ENCODE peak calls at places on chromosomes 2 and 18, in seven cellular contexts. P is dermis blood vessel endothelial cell, V is adipocyte, B is EL, N is brain microvascular endothelial cell, Z is KBM-7, W is NCI-H774. S is an unnamed sample.

GRCh38 chr2:11019614-11020013 is 107.9 kb downstream of the KCNF1 start:
- DNase-seq in B (no peak), Z (no peak), P (no peak), V (no peak), W (no peak), N (no peak), S (no peak)

GRCh38 chr2:23651187-23651983 is 266.4 kb downstream of the KLHL29 start:
- DNase-seq in P (peak), B (peak), W (no peak), N (peak), Z (no peak), V (peak), S (no peak)

GRCh38 chr2:168136392-168136977 is 110.9 kb downstream of the STK39 start:
- DNase-seq in Z (peak), B (peak), N (no peak), W (no peak), P (peak), V (peak), S (no peak)

GRCh38 chr2:197297262-197297661 is 13.3 kb downstream of the ANKRD44 start:
- DNase-seq in N (no peak), P (no peak), B (no peak), Z (peak), V (no peak), W (no peak), S (no peak)

GRCh38 chr2:10071176-10071575 is 9.0 kb downstream of the CYS1 start:
- DNase-seq in Z (no peak), N (no peak), P (no peak), V (no peak), W (no peak), B (no peak), S (no peak)

GRCh38 chr2:212489719-212490346 is 48.8 kb downstream of the ERBB4 start:
- DNase-seq in W (no peak), V (no peak), B (no peak), Z (no peak), P (no peak), N (no peak), S (no peak)

GRCh38 chr18:53886066-53886465 is 338.4 kb downstream of the MBD2 start:
- DNase-seq in B (no peak), W (no peak), P (no peak), Z (no peak), N (no peak), V (no peak), S (no peak)

GRCh38 chr18:5237083-5237722 is 40.1 kb upstream of the AKAIN1 start:
- DNase-seq in N (no peak), Z (no peak), W (peak), B (no peak), P (no peak), V (peak), S (peak)

GRCh38 chr2:233413046-233413445 is 58.8 kb downstream of the DGKD start:
- DNase-seq in W (no peak), P (no peak), V (peak), N (peak), Z (no peak), B (peak), S (no peak)

GRCh38 chr2:42916394-42916793 is 124.0 kb upstream of the HAAO start:
- DNase-seq in N (no peak), V (no peak), W (no peak), Z (no peak), B (no peak), P (no peak), S (peak)

S was measured in CD14-positive monocyte.